ENCODE peak calls at places on chromosomes 13 and 19, in ten cellular contexts. W is stomach, G is upper lobe of left lung, K is H1, S is spleen, N is HCT116, E is GM23338, M is esophagus muscularis mucosa, Q is endothelial cell of umbilical vein, J is transverse colon. D is an unnamed sample.

GRCh38 chr13:107441279-107441678 is 774.1 kb downstream of the LIG4 start:
- DNase-seq in W (no peak), G (no peak), K (no peak), S (no peak), N (no peak), E (no peak), M (no peak), Q (no peak), J (no peak), D (no peak)

GRCh38 chr19:19276386-19276785 is 3.3 kb upstream of the TM6SF2 start:
- DNase-seq in W (no peak), G (no peak), K (no peak), S (no peak), N (no peak), E (no peak), M (no peak), Q (no peak), J (no peak), D (no peak)

GRCh38 chr13:81487151-81487550 is 1146.2 kb upstream of the SPRY2 start:
- DNase-seq in W (no peak), G (no peak), K (peak; percentile 51), S (no peak), N (peak; percentile 35), E (peak; percentile 86), M (no peak), Q (no peak), J (no peak), D (no peak)

GRCh38 chr19:4624733-4625362 is 14.5 kb upstream of the TNFAIP8L1 start:
- DNase-seq in W (no peak), G (no peak), K (no peak), S (no peak), N (peak; percentile 65), E (peak; percentile 73), M (no peak), Q (peak; percentile 42), J (no peak), D (no peak)

GRCh38 chr19:41249707-41250423 is 14.3 kb upstream of the HNRNPUL1 start:
- DNase-seq in W (no peak), G (no peak), K (no peak), S (no peak), N (no peak), E (peak; percentile 71), M (no peak), Q (no peak), J (no peak), D (no peak)

GRCh38 chr19:10872551-10873107 is 1.3 kb downstream of the CARM1 start:
- DNase-seq in W (no peak), G (no peak), K (no peak), S (no peak), N (no peak), E (no peak), M (no peak), Q (peak; percentile 22), J (no peak), D (no peak)

GRCh38 chr19:8254286-8255001 is 45.3 kb downstream of the CERS4 start:
- DNase-seq in W (no peak), G (no peak), K (no peak), S (no peak), N (no peak), E (no peak), M (no peak), Q (no peak), J (no peak), D (no peak)

GRCh38 chr13:110397445-110397844 is 90.4 kb downstream of the COL4A2 start:
- DNase-seq in W (no peak), G (no peak), K (no peak), S (no peak), N (no peak), E (no peak), M (no peak), Q (no peak), J (no peak), D (peak; percentile 50)

GRCh38 chr13:98482476-98483444 is 94.1 kb downstream of the STK24 start:
- DNase-seq in W (peak; percentile 87), G (peak; percentile 91), K (no peak), S (no peak), N (no peak), E (peak; percentile 46), M (no peak), Q (peak; percentile 87), J (peak; percentile 71), D (peak; percentile 67)

GRCh38 chr13:79141082-79141481 is 265.0 kb downstream of the RBM26 start:
- DNase-seq in W (no peak), G (no peak), K (no peak), S (no peak), N (no peak), E (no peak), M (peak; percentile 39), Q (no peak), J (no peak), D (no peak)

GRCh38 chr13:104740616-104741222 is 1674.5 kb upstream of the SLC10A2 start:
- DNase-seq in W (no peak), G (no peak), K (no peak), S (no peak), N (no peak), E (no peak), M (no peak), Q (no peak), J (no peak), D (no peak)

GRCh38 chr13:86906458-86906857 is 764.7 kb upstream of the SLITRK5 start:
- DNase-seq in W (no peak), G (no peak), K (no peak), S (no peak), N (no peak), E (no peak), M (no peak), Q (no peak), J (no peak), D (no peak)

GRCh38 chr19:1183543-1184172 is 9.6 kb upstream of the SBNO2 start:
- DNase-seq in W (peak; percentile 76), G (peak; percentile 70), K (no peak), S (peak; percentile 64), N (peak; percentile 73), E (no peak), M (no peak), Q (peak; percentile 48), J (peak; percentile 62), D (peak; percentile 87)

GRCh38 chr19:36418287-36419001 is at the start of gene ZFP82:
- DNase-seq in W (peak; percentile 58), G (peak; percentile 96), K (peak; percentile 91), S (peak; percentile 94), N (no peak), E (peak; percentile 95), M (peak; percentile 92), Q (peak; percentile 88), J (peak; percentile 73), D (peak; percentile 31)

DNA sequence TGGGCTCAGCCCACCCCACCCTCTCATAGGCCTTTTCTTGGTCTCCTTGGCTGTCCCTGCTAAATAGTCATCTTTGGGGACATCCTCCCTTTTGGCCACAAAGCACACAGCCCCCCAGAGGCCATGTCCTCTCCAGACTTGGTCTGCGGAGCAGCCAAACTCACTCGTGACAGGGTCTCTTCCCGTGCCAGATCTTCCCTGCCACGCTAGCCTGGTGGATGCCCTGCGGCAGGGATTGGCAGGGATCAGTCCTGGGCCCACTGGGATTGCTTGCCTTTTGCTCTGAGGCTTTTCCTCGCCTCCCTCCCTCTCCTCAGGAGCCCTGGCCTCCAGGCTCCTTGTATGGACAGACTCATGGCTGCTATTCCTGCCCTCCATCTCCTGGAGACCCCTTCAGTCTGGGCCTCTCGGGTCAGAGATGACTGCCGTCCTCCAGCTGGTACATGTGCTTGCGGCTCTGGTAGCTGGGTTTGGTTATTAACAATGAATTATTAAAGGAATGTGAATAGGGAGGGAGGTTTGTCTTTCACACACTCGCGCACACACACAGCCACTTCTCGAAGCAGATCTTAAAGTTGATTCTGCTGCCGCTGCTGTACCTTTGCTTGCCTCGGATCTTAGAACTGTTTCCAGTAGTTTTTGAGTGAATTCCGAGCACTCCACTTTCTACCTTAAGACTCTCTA is 45.1 kb downstream of the NFIX start:
- DNase-seq in W (no peak), G (no peak), K (no peak), S (no peak), N (no peak), E (no peak), M (no peak), Q (no peak), J (no peak), D (no peak)
- H3K4me1 ChIP-seq in W (peaks cover 97% of the 10 kb centered on the region), G (peaks cover 91% of the 10 kb centered on the region), K (no peaks in the 10 kb centered on the region), S (peaks cover 35% of the 10 kb centered on the region), N (peaks cover 22% of the 10 kb centered on the region), E (peaks cover 11% of the 10 kb centered on the region), M (peaks cover 94% of the 10 kb centered on the region), Q (peaks cover 15% of the 10 kb centered on the region), J (peaks cover 33% of the 10 kb centered on the region), D (peaks cover 67% of the 10 kb centered on the region)

GRCh38 chr19:35295453-35295791 is 3.5 kb downstream of the MAG start:
- DNase-seq in W (no peak), G (peak; percentile 70), K (peak; percentile 56), S (no peak), N (no peak), E (no peak), M (no peak), Q (no peak), J (no peak), D (no peak)

GRCh38 chr19:35296644-35297514 is 4.9 kb downstream of the MAG start:
- DNase-seq in W (no peak), G (no peak), K (no peak), S (no peak), N (no peak), E (no peak), M (no peak), Q (no peak), J (no peak), D (no peak)

GRCh38 chr19:35297515-35297848 is 5.5 kb downstream of the MAG start:
- DNase-seq in W (no peak), G (no peak), K (no peak), S (no peak), N (no peak), E (no peak), M (no peak), Q (no peak), J (no peak), D (no peak)

GRCh38 chr19:35294859-35295258 is 2.9 kb downstream of the MAG start:
- DNase-seq in W (no peak), G (no peak), K (no peak), S (no peak), N (no peak), E (no peak), M (no peak), Q (no peak), J (no peak), D (no peak)

GRCh38 chr19:35295792-35296462 is 4.0 kb downstream of the MAG start:
- DNase-seq in W (no peak), G (peak; percentile 67), K (peak; percentile 66), S (peak; percentile 91), N (no peak), E (peak; percentile 73), M (no peak), Q (no peak), J (peak; percentile 16), D (no peak)
- TF ChIP-seq POLR2AphosphoS5 in W (no peak), G (no peak), K (no peak), S (peak; percentile 66), N (no peak), E (no peak), M (no peak), Q (no peak), J (no peak), D (no peak)

GRCh38 chr19:16361926-16362325 is 37.3 kb downstream of the KLF2 start:
- DNase-seq in W (no peak), G (no peak), K (no peak), S (no peak), N (no peak), E (no peak), M (no peak), Q (no peak), J (no peak), D (no peak)
- H3K27ac ChIP-seq in W (no peak overlapping the region), G (peak overlapping the region; percentile 61), K (no peak overlapping the region), S (no peak overlapping the region), N (no peak overlapping the region), E (peak overlapping the region; percentile 63), M (peak overlapping the region; percentile 55), Q (no peak overlapping the region), J (peak overlapping the region; percentile 60), D (no peak overlapping the region)

GRCh38 chr13:72137782-72138181 is 270.8 kb upstream of the DACH1 start:
- DNase-seq in W (no peak), G (no peak), K (no peak), S (no peak), N (no peak), E (no peak), M (no peak), Q (no peak), J (no peak), D (no peak)
- H3K4me1 ChIP-seq in W (no peaks in the 10 kb centered on the region), G (no peaks in the 10 kb centered on the region), K (no peaks in the 10 kb centered on the region), S (no peaks in the 10 kb centered on the region), N (no peaks in the 10 kb centered on the region), E (peaks cover 25% of the 10 kb centered on the region), M (no peaks in the 10 kb centered on the region), Q (peaks cover 8% of the 10 kb centered on the region), J (no peaks in the 10 kb centered on the region), D (no peaks in the 10 kb centered on the region)

D was measured in breast epithelium.